ENCODE peak calls at places on chromosomes 7 and 10, in nine cellular contexts. One of them, this sample, is unnamed. For H3K4me1, the result is how much of the 10 kb centered on the place peaks cover.

GRCh38 chr10:86139066-86139657 is 227.4 kb downstream of the GRID1 start:
- DNase-seq in H9: peak
- DNase-seq in transverse colon: no peak
- DNase-seq in DND-41: peak
- DNase-seq in PC-9: peak
- DNase-seq in fibroblast of lung: no peak
- DNase-seq in tibial artery: no peak
- DNase-seq in A673: peak
- DNase-seq in left ventricle myocardium inferior: no peak
- DNase-seq in this sample: no peak

GRCh38 chr7:16130127-16131110 is 290.9 kb downstream of the CRPPA start:
- DNase-seq in A673: no peak
- DNase-seq in PC-9: no peak
- DNase-seq in left ventricle myocardium inferior: no peak
- DNase-seq in DND-41: no peak
- DNase-seq in transverse colon: no peak
- DNase-seq in H9: no peak
- DNase-seq in tibial artery: no peak
- DNase-seq in fibroblast of lung: peak
- DNase-seq in this sample: no peak

GRCh38 chr7:3043544-3044395 is at the start of gene CARD11:
- DNase-seq in transverse colon: peak
- DNase-seq in tibial artery: no peak
- DNase-seq in A673: no peak
- DNase-seq in fibroblast of lung: peak
- DNase-seq in left ventricle myocardium inferior: no peak
- DNase-seq in DND-41: peak
- DNase-seq in H9: peak
- DNase-seq in PC-9: peak
- DNase-seq in this sample: peak

GRCh38 chr7:31028417-31028988 is 23.6 kb upstream of the ADCYAP1R1 start:
- DNase-seq in tibial artery: no peak
- DNase-seq in DND-41: no peak
- DNase-seq in H9: no peak
- DNase-seq in left ventricle myocardium inferior: no peak
- DNase-seq in A673: no peak
- DNase-seq in transverse colon: no peak
- DNase-seq in fibroblast of lung: no peak
- DNase-seq in PC-9: no peak
- DNase-seq in this sample: no peak

GRCh38 chr10:91796332-91797076 is 1.7 kb upstream of the TNKS2 start:
- DNase-seq in H9: peak
- DNase-seq in fibroblast of lung: no peak
- DNase-seq in DND-41: peak
- DNase-seq in left ventricle myocardium inferior: peak
- DNase-seq in PC-9: peak
- DNase-seq in tibial artery: peak
- DNase-seq in A673: peak
- DNase-seq in transverse colon: peak
- DNase-seq in this sample: peak

GRCh38 chr7:138982204-138982623 is 1.0 kb upstream of the KIAA1549 start:
- DNase-seq in PC-9: no peak
- DNase-seq in A673: no peak
- DNase-seq in fibroblast of lung: no peak
- DNase-seq in left ventricle myocardium inferior: no peak
- DNase-seq in H9: no peak
- DNase-seq in transverse colon: no peak
- DNase-seq in tibial artery: no peak
- DNase-seq in DND-41: no peak
- DNase-seq in this sample: no peak

GRCh38 chr10:72124984-72125383 is 36.6 kb upstream of the SPOCK2 start:
- DNase-seq in transverse colon: no peak
- DNase-seq in A673: no peak
- DNase-seq in fibroblast of lung: peak
- DNase-seq in DND-41: no peak
- DNase-seq in left ventricle myocardium inferior: no peak
- DNase-seq in tibial artery: no peak
- DNase-seq in H9: no peak
- DNase-seq in PC-9: no peak
- DNase-seq in this sample: no peak

GRCh38 chr7:133919810-133920209 is 207.3 kb upstream of the LRGUK start:
- DNase-seq in A673: no peak
- DNase-seq in left ventricle myocardium inferior: no peak
- DNase-seq in fibroblast of lung: peak
- DNase-seq in PC-9: no peak
- DNase-seq in tibial artery: no peak
- DNase-seq in H9: no peak
- DNase-seq in transverse colon: no peak
- DNase-seq in DND-41: no peak
- DNase-seq in this sample: no peak

GRCh38 chr7:32536585-32536984 is 41.3 kb downstream of the AVL9 start:
- DNase-seq in DND-41: no peak
- DNase-seq in A673: peak
- DNase-seq in left ventricle myocardium inferior: no peak
- DNase-seq in PC-9: peak
- DNase-seq in tibial artery: no peak
- DNase-seq in H9: no peak
- DNase-seq in transverse colon: no peak
- DNase-seq in fibroblast of lung: peak
- DNase-seq in this sample: no peak

GRCh38 chr7:141544831-141545230 is 6.4 kb upstream of the AGK start:
- DNase-seq in left ventricle myocardium inferior: no peak
- DNase-seq in DND-41: no peak
- DNase-seq in tibial artery: no peak
- DNase-seq in PC-9: no peak
- DNase-seq in A673: no peak
- DNase-seq in transverse colon: no peak
- DNase-seq in fibroblast of lung: no peak
- DNase-seq in H9: peak
- DNase-seq in this sample: no peak
- H3K27ac ChIP-seq in left ventricle myocardium inferior: no peak
- H3K27ac ChIP-seq in DND-41: no peak
- H3K27ac ChIP-seq in tibial artery: no peak
- H3K27ac ChIP-seq in PC-9: no peak
- H3K27ac ChIP-seq in A673: no peak
- H3K27ac ChIP-seq in transverse colon: no peak
- H3K27ac ChIP-seq in fibroblast of lung: no peak
- H3K27ac ChIP-seq in H9: no peak
- H3K27ac ChIP-seq in this sample: no peak

GRCh38 chr10:43396928-43397624 is 11.9 kb downstream of the HNRNPF start:
- DNase-seq in fibroblast of lung: peak
- DNase-seq in A673: peak
- DNase-seq in transverse colon: peak
- DNase-seq in H9: peak
- DNase-seq in PC-9: peak
- DNase-seq in DND-41: peak
- DNase-seq in left ventricle myocardium inferior: peak
- DNase-seq in tibial artery: peak
- DNase-seq in this sample: peak

GRCh38 chr10:43393606-43394360 is 15.2 kb downstream of the HNRNPF start:
- DNase-seq in A673: no peak
- DNase-seq in left ventricle myocardium inferior: no peak
- DNase-seq in PC-9: no peak
- DNase-seq in tibial artery: no peak
- DNase-seq in transverse colon: no peak
- DNase-seq in DND-41: no peak
- DNase-seq in H9: no peak
- DNase-seq in fibroblast of lung: no peak
- DNase-seq in this sample: no peak

GRCh38 chr10:43395571-43396060 is 13.4 kb downstream of the HNRNPF start:
- DNase-seq in DND-41: peak
- DNase-seq in left ventricle myocardium inferior: no peak
- DNase-seq in tibial artery: no peak
- DNase-seq in PC-9: no peak
- DNase-seq in transverse colon: no peak
- DNase-seq in A673: peak
- DNase-seq in H9: no peak
- DNase-seq in fibroblast of lung: peak
- DNase-seq in this sample: peak

GRCh38 chr10:43394868-43395267 is 14.1 kb downstream of the HNRNPF start:
- DNase-seq in DND-41: no peak
- DNase-seq in left ventricle myocardium inferior: no peak
- DNase-seq in H9: no peak
- DNase-seq in transverse colon: no peak
- DNase-seq in A673: no peak
- DNase-seq in tibial artery: no peak
- DNase-seq in fibroblast of lung: no peak
- DNase-seq in PC-9: no peak
- DNase-seq in this sample: no peak

DNA sequence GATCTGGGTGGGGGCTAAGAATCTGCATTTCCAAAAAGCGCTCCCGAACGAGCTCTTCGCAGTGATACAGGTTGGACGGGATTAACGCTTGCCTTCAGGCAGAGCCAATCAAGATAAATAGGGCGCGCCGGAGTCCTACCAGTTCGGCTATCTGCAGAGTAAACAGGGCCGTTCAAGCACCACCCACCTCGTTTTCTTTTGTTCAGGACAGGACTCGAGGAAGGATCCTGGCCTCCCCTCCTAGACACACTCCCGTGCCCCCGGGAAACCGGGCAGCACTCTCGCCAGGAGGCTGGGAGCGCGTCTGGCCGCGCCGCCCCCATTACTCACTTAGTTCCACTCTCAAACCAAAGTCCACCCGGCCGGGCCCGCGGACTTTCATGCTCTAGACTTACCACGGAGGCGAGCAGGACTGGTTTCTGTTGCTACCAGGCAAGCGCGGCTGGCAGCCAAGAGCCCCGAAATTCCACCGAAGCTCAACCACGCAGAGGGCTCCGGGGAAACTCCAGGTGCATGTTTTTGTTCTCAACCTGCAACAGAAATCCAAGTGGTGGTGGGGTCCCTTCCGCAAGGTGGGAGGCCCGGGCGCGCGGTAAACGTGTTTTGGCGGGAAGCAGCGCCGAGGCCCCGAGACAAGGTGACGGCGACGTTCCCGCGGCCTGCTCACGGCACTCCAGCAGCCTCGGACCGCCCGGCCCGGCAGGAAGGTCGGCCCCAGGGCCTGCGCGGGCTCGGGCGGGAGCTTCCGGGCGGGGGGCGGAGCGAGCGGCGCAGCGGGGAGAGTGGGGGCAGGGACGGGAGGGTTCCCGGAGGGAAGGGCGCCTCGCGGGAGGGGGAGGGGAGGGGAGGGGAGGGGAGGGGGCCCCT is 12.7 kb downstream of the HNRNPF start:
- DNase-seq in PC-9: peak
- DNase-seq in fibroblast of lung: peak
- DNase-seq in A673: peak
- DNase-seq in transverse colon: peak
- DNase-seq in left ventricle myocardium inferior: peak
- DNase-seq in H9: peak
- DNase-seq in tibial artery: peak
- DNase-seq in DND-41: peak
- DNase-seq in this sample: peak
- H3K4me1 ChIP-seq in PC-9: half or more
- H3K4me1 ChIP-seq in fibroblast of lung: under half
- H3K4me1 ChIP-seq in A673: under half
- H3K4me1 ChIP-seq in transverse colon: under half
- H3K4me1 ChIP-seq in left ventricle myocardium inferior: half or more
- H3K4me1 ChIP-seq in H9: under half
- H3K4me1 ChIP-seq in tibial artery: under half
- H3K4me1 ChIP-seq in DND-41: half or more
- H3K4me1 ChIP-seq in this sample: half or more

GRCh38 chr10:110847351-110847750 is 24.4 kb upstream of the PDCD4 start:
- DNase-seq in tibial artery: no peak
- DNase-seq in PC-9: no peak
- DNase-seq in transverse colon: no peak
- DNase-seq in fibroblast of lung: no peak
- DNase-seq in left ventricle myocardium inferior: no peak
- DNase-seq in H9: no peak
- DNase-seq in DND-41: no peak
- DNase-seq in A673: no peak
- DNase-seq in this sample: no peak
- H3K27ac ChIP-seq in tibial artery: no peak
- H3K27ac ChIP-seq in PC-9: no peak
- H3K27ac ChIP-seq in transverse colon: peak
- H3K27ac ChIP-seq in fibroblast of lung: no peak
- H3K27ac ChIP-seq in left ventricle myocardium inferior: no peak
- H3K27ac ChIP-seq in H9: no peak
- H3K27ac ChIP-seq in DND-41: no peak
- H3K27ac ChIP-seq in A673: no peak
- H3K27ac ChIP-seq in this sample: no peak

GRCh38 chr7:30026229-30027064 is at the start of gene FKBP14:
- DNase-seq in DND-41: peak
- DNase-seq in tibial artery: peak
- DNase-seq in left ventricle myocardium inferior: peak
- DNase-seq in transverse colon: peak
- DNase-seq in PC-9: peak
- DNase-seq in H9: peak
- DNase-seq in A673: peak
- DNase-seq in fibroblast of lung: peak
- DNase-seq in this sample: peak

GRCh38 chr7:30023524-30023923 is 3.0 kb downstream of the FKBP14 start:
- DNase-seq in H9: no peak
- DNase-seq in fibroblast of lung: no peak
- DNase-seq in left ventricle myocardium inferior: no peak
- DNase-seq in PC-9: no peak
- DNase-seq in A673: no peak
- DNase-seq in tibial artery: no peak
- DNase-seq in transverse colon: no peak
- DNase-seq in DND-41: no peak
- DNase-seq in this sample: no peak

GRCh38 chr7:30019960-30020359 is 6.5 kb downstream of the FKBP14 start:
- DNase-seq in DND-41: no peak
- DNase-seq in fibroblast of lung: peak
- DNase-seq in H9: no peak
- DNase-seq in PC-9: no peak
- DNase-seq in tibial artery: no peak
- DNase-seq in A673: no peak
- DNase-seq in transverse colon: no peak
- DNase-seq in left ventricle myocardium inferior: no peak
- DNase-seq in this sample: no peak

GRCh38 chr7:30020535-30020934 is 6.0 kb downstream of the FKBP14 start:
- DNase-seq in DND-41: no peak
- DNase-seq in A673: no peak
- DNase-seq in transverse colon: no peak
- DNase-seq in left ventricle myocardium inferior: no peak
- DNase-seq in H9: no peak
- DNase-seq in PC-9: no peak
- DNase-seq in tibial artery: no peak
- DNase-seq in fibroblast of lung: no peak
- DNase-seq in this sample: no peak

GRCh38 chr7:30022991-30023390 is 3.5 kb downstream of the FKBP14 start:
- DNase-seq in DND-41: no peak
- DNase-seq in H9: no peak
- DNase-seq in fibroblast of lung: no peak
- DNase-seq in left ventricle myocardium inferior: no peak
- DNase-seq in A673: no peak
- DNase-seq in transverse colon: no peak
- DNase-seq in PC-9: no peak
- DNase-seq in tibial artery: no peak
- DNase-seq in this sample: no peak
- H3K4me1 ChIP-seq in DND-41: under half
- H3K4me1 ChIP-seq in H9: under half
- H3K4me1 ChIP-seq in fibroblast of lung: under half
- H3K4me1 ChIP-seq in left ventricle myocardium inferior: under half
- H3K4me1 ChIP-seq in A673: under half
- H3K4me1 ChIP-seq in transverse colon: under half
- H3K4me1 ChIP-seq in PC-9: under half
- H3K4me1 ChIP-seq in tibial artery: under half
- H3K4me1 ChIP-seq in this sample: under half

GRCh38 chr10:80829151-80829550 is 291.4 kb downstream of the SH2D4B start:
- DNase-seq in DND-41: no peak
- DNase-seq in transverse colon: no peak
- DNase-seq in tibial artery: no peak
- DNase-seq in fibroblast of lung: no peak
- DNase-seq in A673: no peak
- DNase-seq in H9: no peak
- DNase-seq in PC-9: no peak
- DNase-seq in left ventricle myocardium inferior: no peak
- DNase-seq in this sample: no peak
- H3K27ac ChIP-seq in DND-41: no peak
- H3K27ac ChIP-seq in transverse colon: no peak
- H3K27ac ChIP-seq in tibial artery: no peak
- H3K27ac ChIP-seq in fibroblast of lung: no peak
- H3K27ac ChIP-seq in A673: no peak
- H3K27ac ChIP-seq in H9: no peak
- H3K27ac ChIP-seq in PC-9: no peak
- H3K27ac ChIP-seq in left ventricle myocardium inferior: no peak
- H3K27ac ChIP-seq in this sample: no peak